ENCODE peak calls at places on chromosomes 13 and 19, in five cellular contexts. One of them, this sample, is unnamed.

GRCh38 chr13:40438999-40439797 is 227.2 kb downstream of the FOXO1 start:
- DNase-seq in omental fat pad: no peak
- DNase-seq in NCI-H2227 treated with DMSO at 0.1 percent for 48 hours: no peak
- DNase-seq in HT1080: no peak
- DNase-seq in astrocyte of the spinal cord: peak
- DNase-seq in this sample: peak

GRCh38 chr13:79692846-79693245 is 211.9 kb downstream of the NDFIP2 start:
- DNase-seq in omental fat pad: no peak
- DNase-seq in NCI-H2227 treated with DMSO at 0.1 percent for 48 hours: no peak
- DNase-seq in HT1080: no peak
- DNase-seq in astrocyte of the spinal cord: no peak
- DNase-seq in this sample: peak

GRCh38 chr13:33251131-33251629 is 34.4 kb downstream of the STARD13 start:
- DNase-seq in omental fat pad: no peak
- DNase-seq in NCI-H2227 treated with DMSO at 0.1 percent for 48 hours: no peak
- DNase-seq in HT1080: peak
- DNase-seq in astrocyte of the spinal cord: peak
- DNase-seq in this sample: peak

GRCh38 chr13:105908581-105908980 is 626.9 kb downstream of the EFNB2 start:
- DNase-seq in omental fat pad: no peak
- DNase-seq in NCI-H2227 treated with DMSO at 0.1 percent for 48 hours: no peak
- DNase-seq in HT1080: peak
- DNase-seq in astrocyte of the spinal cord: peak
- DNase-seq in this sample: peak

GRCh38 chr19:21328402-21328801 is 808 bp downstream of the ZNF708 start:
- DNase-seq in omental fat pad: no peak
- DNase-seq in NCI-H2227 treated with DMSO at 0.1 percent for 48 hours: no peak
- DNase-seq in HT1080: peak
- DNase-seq in astrocyte of the spinal cord: no peak
- DNase-seq in this sample: no peak

GRCh38 chr19:4717191-4717965 is 6.3 kb downstream of the DPP9 start:
- DNase-seq in omental fat pad: no peak
- DNase-seq in NCI-H2227 treated with DMSO at 0.1 percent for 48 hours: no peak
- DNase-seq in HT1080: peak
- DNase-seq in astrocyte of the spinal cord: peak
- DNase-seq in this sample: peak

GRCh38 chr19:45901432-45901903 is 945 bp downstream of the MYPOP start:
- DNase-seq in omental fat pad: peak
- DNase-seq in NCI-H2227 treated with DMSO at 0.1 percent for 48 hours: no peak
- DNase-seq in HT1080: no peak
- DNase-seq in astrocyte of the spinal cord: peak
- DNase-seq in this sample: peak

GRCh38 chr19:55641376-55642152 is 762 bp downstream of the ZNF580 start:
- DNase-seq in omental fat pad: no peak
- DNase-seq in NCI-H2227 treated with DMSO at 0.1 percent for 48 hours: peak
- DNase-seq in HT1080: no peak
- DNase-seq in astrocyte of the spinal cord: no peak
- DNase-seq in this sample: peak

GRCh38 chr19:17579523-17580244 is 24.2 kb downstream of the COLGALT1 start:
- DNase-seq in omental fat pad: no peak
- DNase-seq in NCI-H2227 treated with DMSO at 0.1 percent for 48 hours: no peak
- DNase-seq in HT1080: peak
- DNase-seq in astrocyte of the spinal cord: peak
- DNase-seq in this sample: peak

GRCh38 chr13:74132768-74133656 is 1.2 kb downstream of the KLF12 start:
- DNase-seq in omental fat pad: no peak
- DNase-seq in NCI-H2227 treated with DMSO at 0.1 percent for 48 hours: no peak
- DNase-seq in HT1080: peak
- DNase-seq in astrocyte of the spinal cord: peak
- DNase-seq in this sample: peak

GRCh38 chr13:82847595-82847994 is 1034.7 kb downstream of the SLITRK1 start:
- DNase-seq in omental fat pad: no peak
- DNase-seq in NCI-H2227 treated with DMSO at 0.1 percent for 48 hours: no peak
- DNase-seq in HT1080: peak
- DNase-seq in astrocyte of the spinal cord: no peak
- DNase-seq in this sample: no peak

GRCh38 chr13:80340643-80341097 is 256 bp downstream of the SPRY2 start:
- DNase-seq in omental fat pad: no peak
- DNase-seq in NCI-H2227 treated with DMSO at 0.1 percent for 48 hours: peak
- DNase-seq in HT1080: peak
- DNase-seq in astrocyte of the spinal cord: peak
- DNase-seq in this sample: peak

GRCh38 chr19:33022472-33023116 is 42.1 kb downstream of the RHPN2 start:
- DNase-seq in omental fat pad: no peak
- DNase-seq in NCI-H2227 treated with DMSO at 0.1 percent for 48 hours: no peak
- DNase-seq in HT1080: no peak
- DNase-seq in astrocyte of the spinal cord: no peak
- DNase-seq in this sample: no peak

GRCh38 chr13:27858046-27858445 is 61.8 kb upstream of the PDX1 start:
- DNase-seq in omental fat pad: no peak
- DNase-seq in NCI-H2227 treated with DMSO at 0.1 percent for 48 hours: no peak
- DNase-seq in HT1080: no peak
- DNase-seq in astrocyte of the spinal cord: no peak
- DNase-seq in this sample: no peak

GRCh38 chr13:71864981-71865857 is 1.8 kb downstream of the DACH1 start:
- DNase-seq in omental fat pad: no peak
- DNase-seq in NCI-H2227 treated with DMSO at 0.1 percent for 48 hours: peak
- DNase-seq in HT1080: no peak
- DNase-seq in astrocyte of the spinal cord: peak
- DNase-seq in this sample: peak